ENCODE peak calls at places on chromosome 9, in four cellular contexts. W, G, U and N are unnamed samples.

GRCh38 chr9:110049699-110050450 is 158.1 kb downstream of the C9orf152 start:
- DNase-seq in W (no peak), G (no peak), U (peak), N (no peak)

GRCh38 chr9:127264462-127265040 is at the start of gene GARNL3:
- DNase-seq in W (no peak), G (peak), U (no peak), N (no peak)

GRCh38 chr9:133691191-133691590 is 47.0 kb downstream of the SARDH start:
- DNase-seq in W (no peak), G (no peak), U (no peak), N (no peak)

GRCh38 chr9:74293479-74293878 is 203.7 kb upstream of the RORB start:
- DNase-seq in W (no peak), G (no peak), U (no peak), N (no peak)

GRCh38 chr9:116857321-116857720 is 170.2 kb downstream of the TRIM32 start:
- DNase-seq in W (no peak), G (no peak), U (no peak), N (no peak)

GRCh38 chr9:85914108-85914507 is 26.8 kb upstream of the NAA35 start:
- DNase-seq in W (no peak), G (no peak), U (no peak), N (no peak)

GRCh38 chr9:138008081-138008841 is 130.7 kb downstream of the CACNA1B start:
- DNase-seq in W (no peak), G (no peak), U (no peak), N (no peak)

GRCh38 chr9:36873247-36873875 is 160.7 kb downstream of the PAX5 start:
- DNase-seq in W (peak), G (peak), U (peak), N (peak)

GRCh38 chr9:2729721-2730120 is 12.4 kb downstream of the KCNV2 start:
- DNase-seq in W (no peak), G (no peak), U (peak), N (no peak)

GRCh38 chr9:71663216-71663615 is 105.1 kb downstream of the CEMIP2 start:
- DNase-seq in W (no peak), G (no peak), U (no peak), N (no peak)

GRCh38 chr9:107284636-107285035 is 1.6 kb downstream of the RAD23B start:
- DNase-seq in W (peak), G (no peak), U (no peak), N (no peak)

GRCh38 chr9:125747053-125747764 is at the start of gene PBX3:
- DNase-seq in W (peak), G (no peak), U (peak), N (no peak)

GRCh38 chr9:73536403-73536802 is 384.7 kb downstream of the ANXA1 start:
- DNase-seq in W (no peak), G (no peak), U (no peak), N (no peak)

GRCh38 chr9:110545705-110546104 is 33.8 kb downstream of the SVEP1 start:
- DNase-seq in W (no peak), G (no peak), U (no peak), N (no peak)